ENCODE peak calls at places on chromosomes 7 and 10, in five cellular contexts. A is Caco-2; J is stimulated activated CD4-positive, alpha-beta T cell treated with anti-CD3 and anti-CD28 coated beads, Interleukin-4, amount 100 ng/mL, for 48 hours; S is pulmonary artery endothelial cell; H is GM18507. U is an unnamed sample.

GRCh38 chr7:117248810-117249209 is 74.0 kb downstream of the WNT2 start:
- DNase-seq in A (no peak), J (no peak), S (no peak), H (no peak), U (no peak)

GRCh38 chr7:55111007-55111406 is 92.2 kb downstream of the EGFR start:
- DNase-seq in A (no peak), J (no peak), S (no peak), H (no peak), U (no peak)

GRCh38 chr7:7475601-7476000 is 60.1 kb downstream of the COL28A1 start:
- DNase-seq in A (no peak), J (no peak), S (no peak), H (no peak), U (no peak)

GRCh38 chr7:50667338-50667737 is 102.1 kb upstream of the DDC start:
- DNase-seq in A (no peak), J (no peak), S (no peak), H (no peak), U (no peak)

GRCh38 chr10:116853287-116853686 is 4.0 kb downstream of the ENO4 start:
- DNase-seq in A (no peak), J (no peak), S (no peak), H (no peak), U (no peak)

GRCh38 chr10:132700168-132701098 is 85.5 kb downstream of the NKX6-2 start:
- DNase-seq in A (no peak), J (no peak), S (no peak), H (no peak), U (no peak)

GRCh38 chr7:159014297-159015062 is 130.2 kb downstream of the VIPR2 start:
- DNase-seq in A (no peak), J (no peak), S (no peak), H (no peak), U (no peak)

GRCh38 chr7:66505531-66506451 is 122.9 kb upstream of the KCTD7 start:
- DNase-seq in A (peak), J (no peak), S (no peak), H (no peak), U (no peak)

GRCh38 chr7:23893172-23893941 is 183.3 kb downstream of the STK31 start:
- DNase-seq in A (no peak), J (no peak), S (no peak), H (no peak), U (no peak)

GRCh38 chr10:45672201-45673073 is at the start of gene ZFAND4:
- DNase-seq in A (peak), J (peak), S (peak), H (peak), U (peak)

GRCh38 chr10:131570716-131571307 is 259.3 kb upstream of the TCERG1L start:
- DNase-seq in A (no peak), J (no peak), S (no peak), H (no peak), U (no peak)

GRCh38 chr10:112981553-112981952 is 31.5 kb downstream of the TCF7L2 start:
- DNase-seq in A (no peak), J (no peak), S (no peak), H (peak), U (peak)

GRCh38 chr7:157907998-157908782 is 571.4 kb downstream of the DNAJB6 start:
- DNase-seq in A (no peak), J (no peak), S (no peak), H (no peak), U (no peak)

GRCh38 chr10:104928733-104929132 is 287.6 kb downstream of the SORCS3 start:
- DNase-seq in A (no peak), J (no peak), S (no peak), H (no peak), U (no peak)

GRCh38 chr10:95176101-95176500 is 17.9 kb upstream of the ACSM6 start:
- DNase-seq in A (no peak), J (no peak), S (no peak), H (no peak), U (no peak)

GRCh38 chr7:104272767-104273384 is 55.5 kb upstream of the LHFPL3 start:
- DNase-seq in A (no peak), J (no peak), S (no peak), H (no peak), U (no peak)

GRCh38 chr7:124813962-124814798 is 48.6 kb upstream of the GPR37 start:
- DNase-seq in A (no peak), J (no peak), S (no peak), H (no peak), U (no peak)

GRCh38 chr7:5550385-5550784 is 126.8 kb upstream of the TNRC18 start:
- DNase-seq in A (no peak), J (no peak), S (no peak), H (no peak), U (no peak)

GRCh38 chr10:29009464-29009863 is 279.4 kb upstream of the LYZL1 start:
- DNase-seq in A (no peak), J (no peak), S (no peak), H (no peak), U (no peak)

GRCh38 chr10:48210391-48210790 is 64.1 kb downstream of the FRMPD2 start:
- DNase-seq in A (no peak), J (no peak), S (no peak), H (no peak), U (no peak)

GRCh38 chr10:6840766-6841165 is 260.7 kb upstream of the PRKCQ start:
- DNase-seq in A (no peak), J (no peak), S (no peak), H (no peak), U (no peak)

GRCh38 chr7:127438836-127439235 is 46.3 kb upstream of the ZNF800 start:
- DNase-seq in A (no peak), J (no peak), S (no peak), H (no peak), U (no peak)

GRCh38 chr7:22248111-22248809 is 108.7 kb downstream of the RAPGEF5 start:
- DNase-seq in A (no peak), J (no peak), S (no peak), H (no peak), U (no peak)

GRCh38 chr7:8389898-8390642 is 43.3 kb upstream of the NXPH1 start:
- DNase-seq in A (peak), J (no peak), S (no peak), H (no peak), U (no peak)

GRCh38 chr7:44235582-44236332 is 35.0 kb downstream of the YKT6 start:
- DNase-seq in A (no peak), J (no peak), S (no peak), H (no peak), U (no peak)

GRCh38 chr7:71694678-71695077 is 562.7 kb downstream of the GALNT17 start:
- DNase-seq in A (no peak), J (no peak), S (no peak), H (no peak), U (no peak)

GRCh38 chr10:33965795-33966581 is 631.5 kb upstream of the NRP1 start:
- DNase-seq in A (no peak), J (no peak), S (no peak), H (no peak), U (no peak)

GRCh38 chr7:99539213-99539811 is 12.6 kb downstream of the FAM200A start:
- DNase-seq in A (no peak), J (no peak), S (no peak), H (no peak), U (no peak)

GRCh38 chr7:149291036-149291835 is 29.2 kb downstream of the ZNF783 start:
- DNase-seq in A (no peak), J (no peak), S (no peak), H (no peak), U (no peak)

U was measured in stimulated activated effector memory CD8-positive, alpha-beta T cell treated with anti-CD3 and anti-CD28 coated beads, Interleukin-12 subunit alpha, Interleukin-12 subunit beta, amount 100 ng/mL, for 72 hours.